ENCODE peak calls at places on chromosome 22, in four cellular contexts. U is H1, I is germinal center, P is activated T-cell treated with anti-CD3 and anti-CD28 coated beads for 24 hours. Z is an unnamed sample.
A peak's percentile ranks its signal among the peaks of the same experiment; 100 is the strongest.

GRCh38 chr22:49554741-49555140 is 272.9 kb downstream of the BRD1 start:
- DNase-seq in U (no peak), I (no peak), P (no peak), Z (no peak)

GRCh38 chr22:37715760-37716159 is 18.9 kb downstream of the TRIOBP start:
- DNase-seq in U (no peak), I (no peak), P (no peak), Z (no peak)

GRCh38 chr22:45224988-45225731 is 15.5 kb downstream of the KIAA0930 start:
- DNase-seq in U (no peak), I (no peak), P (no peak), Z (no peak)

GRCh38 chr22:38135133-38135706 is 24.7 kb upstream of the BAIAP2L2 start:
- DNase-seq in U (no peak), I (no peak), P (no peak), Z (peak; percentile 2)

GRCh38 chr22:22756109-22756508 is 111.7 kb downstream of the GGTLC2 start:
- DNase-seq in U (no peak), I (no peak), P (no peak), Z (no peak)

GRCh38 chr22:30036656-30037055 is 43.6 kb upstream of the HORMAD2 start:
- DNase-seq in U (no peak), I (no peak), P (no peak), Z (peak; percentile 13)

GRCh38 chr22:32723632-32724031 is 77.9 kb upstream of the TIMP3 start:
- DNase-seq in U (no peak), I (peak; percentile 24), P (peak; percentile 26), Z (peak; percentile 95)

GRCh38 chr22:45102896-45103420 is 60.8 kb upstream of the NUP50 start:
- DNase-seq in U (no peak), I (no peak), P (no peak), Z (no peak)

GRCh38 chr22:50630376-50630775 is 2.4 kb upstream of the ARSA start:
- DNase-seq in U (no peak), I (no peak), P (no peak), Z (no peak)

Z was measured in OCI-M1.